ENCODE peak calls at places on chromosomes 12 and 14, in six cellular contexts. K, V, X, D, G and Q are unnamed samples. For H3K36me3, the result is how much of the 10 kb centered on the place peaks cover.

GRCh38 chr12:85835810-85836715 is at the start of gene RASSF9:
- DNase-seq in K (peak), V (no peak), X (peak), D (peak), G (peak), Q (peak)

GRCh38 chr12:14836336-14837210 is 6.8 kb downstream of the ART4 start:
- DNase-seq in K (no peak), V (no peak), X (no peak), D (peak), G (peak), Q (no peak)

GRCh38 chr12:11763760-11764520 is 114.5 kb downstream of the ETV6 start:
- DNase-seq in K (no peak), V (no peak), X (no peak), D (peak), G (no peak), Q (no peak)

GRCh38 chr12:124527861-124528561 is 39.4 kb downstream of the NCOR2 start:
- DNase-seq in K (peak), V (no peak), X (no peak), D (no peak), G (no peak), Q (no peak)

GRCh38 chr12:27974735-27975221 is 2.2 kb upstream of the PTHLH start:
- DNase-seq in K (peak), V (no peak), X (no peak), D (no peak), G (no peak), Q (no peak)

GRCh38 chr14:34833545-34834523 is 41.3 kb downstream of the BAZ1A start:
- DNase-seq in K (no peak), V (no peak), X (no peak), D (no peak), G (no peak), Q (no peak)

GRCh38 chr12:53860426-53861223 is 78.0 kb upstream of the HOXC13 start:
- DNase-seq in K (no peak), V (no peak), X (no peak), D (no peak), G (no peak), Q (no peak)

GRCh38 chr12:106885026-106885425 is 70.7 kb upstream of the TMEM263 start:
- DNase-seq in K (no peak), V (no peak), X (no peak), D (no peak), G (no peak), Q (no peak)

GRCh38 chr12:13234045-13234641 is 37.6 kb downstream of the EMP1 start:
- DNase-seq in K (no peak), V (no peak), X (peak), D (peak), G (peak), Q (peak)

GRCh38 chr12:2282321-2282720 is 229.5 kb downstream of the CACNA1C start:
- DNase-seq in K (no peak), V (no peak), X (no peak), D (no peak), G (no peak), Q (no peak)

GRCh38 chr12:124938606-124939427 is 24.4 kb upstream of the UBC start:
- DNase-seq in K (peak), V (peak), X (peak), D (peak), G (peak), Q (peak)

GRCh38 chr12:120007272-120007671 is 18.2 kb downstream of the BICDL1 start:
- DNase-seq in K (no peak), V (peak), X (peak), D (no peak), G (no peak), Q (no peak)

DNA sequence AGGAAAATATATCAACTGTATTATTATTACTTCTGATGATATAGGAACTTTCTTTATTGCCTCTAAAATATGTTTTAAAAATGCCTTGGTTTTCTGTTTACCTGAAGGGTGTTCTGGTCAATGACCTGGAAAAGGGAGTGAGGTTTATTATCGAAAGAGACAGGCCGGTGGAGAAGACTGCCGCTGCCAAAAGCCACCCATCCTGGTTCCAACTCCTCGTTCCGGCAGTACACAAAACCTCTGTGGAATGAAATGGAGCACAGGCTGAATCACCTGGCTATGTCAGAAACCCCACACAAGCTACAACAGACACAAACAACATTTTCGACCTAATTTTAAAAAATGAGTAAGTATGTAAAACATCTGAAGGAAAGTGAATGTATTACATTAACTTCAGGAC is 73.6 kb downstream of the HECTD4 start:
- DNase-seq in K (no peak), V (no peak), X (no peak), D (no peak), G (no peak), Q (no peak)
- H3K36me3 ChIP-seq in K (under half), V (under half), X (under half), D (under half), G (under half), Q (under half)

GRCh38 chr12:95760371-95760770 is 30.2 kb downstream of the NTN4 start:
- DNase-seq in K (no peak), V (no peak), X (no peak), D (no peak), G (no peak), Q (no peak)

GRCh38 chr12:95763809-95764253 is 26.7 kb downstream of the NTN4 start:
- DNase-seq in K (no peak), V (no peak), X (no peak), D (peak), G (peak), Q (no peak)

GRCh38 chr12:95764848-95765247 is 25.7 kb downstream of the NTN4 start:
- DNase-seq in K (no peak), V (no peak), X (no peak), D (no peak), G (no peak), Q (no peak)

GRCh38 chr12:95759039-95759438 is 31.5 kb downstream of the NTN4 start:
- DNase-seq in K (no peak), V (no peak), X (no peak), D (no peak), G (no peak), Q (no peak)

GRCh38 chr12:95762123-95762785 is 28.3 kb downstream of the NTN4 start:
- DNase-seq in K (no peak), V (no peak), X (no peak), D (no peak), G (no peak), Q (no peak)
- H3K27ac ChIP-seq in K (no peak), V (no peak), X (no peak), D (no peak), G (no peak), Q (peak)

DNA sequence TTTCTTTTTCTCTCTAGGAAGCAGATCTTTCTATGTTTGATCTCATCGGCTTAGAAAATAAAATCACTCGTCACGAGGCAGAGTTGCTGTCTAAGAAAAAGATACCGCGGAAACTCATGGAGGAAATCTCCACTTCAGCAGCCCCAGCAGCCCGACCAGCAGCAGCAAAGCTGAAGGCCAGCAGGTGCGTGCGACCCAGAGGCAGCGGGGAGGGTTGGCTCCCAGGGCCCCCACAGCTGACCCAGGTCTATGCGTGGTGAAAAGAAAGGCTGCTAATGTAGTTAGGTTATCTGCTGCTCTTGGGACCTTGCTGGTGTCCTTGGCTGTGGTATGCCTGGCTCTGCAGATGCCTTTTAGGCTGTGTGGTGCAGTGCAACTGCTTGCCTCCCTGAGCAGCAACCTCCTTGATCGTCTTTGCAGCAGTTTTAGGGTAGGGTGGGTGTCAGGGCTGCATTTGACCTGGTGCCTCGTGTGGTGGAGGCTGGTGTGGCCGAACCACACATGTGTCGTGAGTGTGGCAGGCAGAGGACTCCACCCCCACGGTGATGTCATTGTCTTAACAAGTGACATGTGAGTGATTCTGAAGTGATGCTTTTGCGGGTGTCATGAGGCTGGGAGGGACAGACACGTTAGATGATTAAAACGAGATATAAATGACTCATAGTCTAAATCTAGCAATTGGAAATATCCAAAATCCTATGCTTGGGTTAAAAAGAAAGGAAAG is 68.6 kb downstream of the EP400 start:
- DNase-seq in K (no peak), V (no peak), X (no peak), D (no peak), G (no peak), Q (no peak)
- H3K36me3 ChIP-seq in K (under half), V (half or more), X (under half), D (half or more), G (half or more), Q (under half)

GRCh38 chr12:109301643-109302176 is 7.4 kb downstream of the FOXN4 start:
- DNase-seq in K (no peak), V (no peak), X (no peak), D (no peak), G (no peak), Q (no peak)

GRCh38 chr12:109304485-109304884 is 4.6 kb downstream of the FOXN4 start:
- DNase-seq in K (no peak), V (no peak), X (no peak), D (no peak), G (no peak), Q (no peak)

GRCh38 chr12:109299849-109300248 is 9.2 kb downstream of the FOXN4 start:
- DNase-seq in K (no peak), V (no peak), X (no peak), D (no peak), G (no peak), Q (no peak)

GRCh38 chr12:109302770-109303169 is 6.3 kb downstream of the FOXN4 start:
- DNase-seq in K (no peak), V (no peak), X (no peak), D (no peak), G (no peak), Q (no peak)

DNA sequence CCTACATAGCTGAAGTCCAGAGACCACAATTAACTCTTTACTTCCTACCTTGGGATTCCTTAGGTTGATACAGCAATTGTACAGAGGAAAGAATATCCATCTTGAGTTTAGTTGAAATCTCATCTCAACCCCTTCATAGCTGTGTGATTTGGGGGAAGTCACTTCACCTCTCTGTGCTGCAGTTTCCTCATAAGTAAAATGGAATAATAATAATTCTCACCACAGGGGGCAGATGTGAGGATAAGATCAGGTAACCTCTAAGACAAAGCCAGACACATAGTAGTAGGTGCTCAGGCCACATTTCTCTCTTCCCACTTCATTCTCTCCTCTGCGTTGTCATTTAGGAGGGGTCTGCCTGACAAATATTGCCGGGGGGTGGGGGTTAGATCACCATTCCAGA is 6.7 kb downstream of the FOXN4 start:
- DNase-seq in K (no peak), V (no peak), X (no peak), D (no peak), G (no peak), Q (no peak)
- H3K27ac ChIP-seq in K (no peak), V (no peak), X (no peak), D (no peak), G (no peak), Q (no peak)

DNA sequence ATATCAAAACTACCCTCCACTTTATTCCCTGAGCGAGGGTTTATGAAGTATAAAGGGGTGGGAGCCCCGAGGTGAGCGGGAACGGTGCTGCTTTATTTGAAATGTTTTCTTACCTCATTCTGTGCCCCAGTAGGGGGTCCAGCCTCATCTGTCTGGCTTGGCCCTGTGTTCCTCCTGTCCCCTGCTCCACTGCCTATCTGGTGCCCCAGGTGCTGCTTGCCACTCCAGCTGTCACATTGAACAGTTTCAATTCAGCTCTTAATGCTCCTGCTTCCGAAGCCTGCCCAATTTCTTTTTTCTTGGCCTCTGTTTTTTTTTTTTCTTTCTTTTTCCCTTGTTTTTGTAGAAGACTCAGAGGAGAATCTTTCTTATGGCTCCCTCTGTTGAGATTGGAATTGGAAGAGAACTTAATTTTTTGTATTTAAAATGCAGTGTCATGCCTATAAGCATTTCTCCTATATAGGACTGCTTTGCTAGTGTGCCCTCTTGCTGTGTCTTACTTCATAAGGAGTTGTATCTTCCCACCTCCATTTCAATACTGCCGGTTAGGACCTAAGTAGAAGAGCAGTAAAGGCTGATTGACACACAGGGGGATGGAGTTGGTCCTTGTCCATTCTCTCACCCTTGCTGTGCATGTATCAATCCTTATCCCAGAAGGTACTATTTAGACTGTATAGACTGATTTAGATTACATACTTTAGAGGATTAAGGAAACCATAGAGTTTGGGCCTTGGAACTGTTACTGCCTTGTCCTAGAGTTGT is 2.3 kb downstream of the ATXN7L3B start:
- DNase-seq in K (peak), V (no peak), X (no peak), D (no peak), G (no peak), Q (no peak)
- H3K36me3 ChIP-seq in K (under half), V (under half), X (under half), D (under half), G (under half), Q (under half)